ENCODE peak calls at places on chromosome 13, in four cellular contexts. T is natural killer cell; H is activated CD4-positive, alpha-beta T cell treated with anti-CD3 and anti-CD28 coated beads for 36 hours; V is heart left ventricle. K is an unnamed sample.

GRCh38 chr13:25085125-25085742 is 10.7 kb upstream of the PABPC3 start:
- ATAC-seq in T (no peak), H (no peak), V (no peak), K (no peak)

GRCh38 chr13:20461860-20462532 is 63.7 kb downstream of the CRYL1 start:
- ATAC-seq in T (no peak), H (no peak), V (peak), K (no peak)

GRCh38 chr13:29801737-29802305 is 48.6 kb downstream of the UBL3 start:
- ATAC-seq in T (no peak), H (no peak), V (no peak), K (no peak)

GRCh38 chr13:47334173-47334572 is 437.3 kb upstream of the HTR2A start:
- ATAC-seq in T (no peak), H (no peak), V (no peak), K (no peak)

GRCh38 chr13:44619651-44620050 is 43.5 kb upstream of the TSC22D1 start:
- ATAC-seq in T (no peak), H (no peak), V (no peak), K (no peak)

GRCh38 chr13:90320663-90321062 is 1026.8 kb upstream of the MIR17HG start:
- ATAC-seq in T (no peak), H (no peak), V (no peak), K (no peak)

GRCh38 chr13:75508002-75508548 is 26.1 kb upstream of the TBC1D4 start:
- ATAC-seq in T (no peak), H (no peak), V (no peak), K (no peak)

GRCh38 chr13:97417698-97418097 is 16.3 kb upstream of the RAP2A start:
- ATAC-seq in T (no peak), H (no peak), V (no peak), K (no peak)

GRCh38 chr13:98267080-98267912 is 90.2 kb upstream of the RNF113B start:
- ATAC-seq in T (no peak), H (no peak), V (peak), K (no peak)

GRCh38 chr13:69389899-69390298 is 717.7 kb upstream of the ATXN8OS start:
- ATAC-seq in T (no peak), H (no peak), V (no peak), K (no peak)

K was measured in activated T-helper 17 cell treated with anti-CD3 and anti-CD28 coated beads, Interleukin-2, amount 50 U/mL, for 72 hours.